ENCODE peak calls at places on chromosomes 3 and 15, in six cellular contexts. B, K, Q, C, N and H are unnamed samples.

GRCh38 chr3:32398531-32398930 is 6.9 kb downstream of the CMTM7 start:
- ATAC-seq in B (no peak), K (no peak), Q (no peak), C (no peak), N (no peak), H (no peak)

GRCh38 chr15:73330206-73331051 is 38.3 kb downstream of the HCN4 start:
- ATAC-seq in B (peak; percentile 30), K (no peak), Q (no peak), C (no peak), N (no peak), H (no peak)

GRCh38 chr15:101394056-101394630 is 95.4 kb downstream of the PCSK6 start:
- ATAC-seq in B (no peak), K (no peak), Q (no peak), C (no peak), N (no peak), H (no peak)

GRCh38 chr3:71495708-71496472 is 87.6 kb downstream of the FOXP1 start:
- ATAC-seq in B (no peak), K (peak; percentile 94), Q (no peak), C (peak; percentile 85), N (no peak), H (peak; percentile 65)

GRCh38 chr3:127448671-127449070 is 141.9 kb downstream of the TPRA1 start:
- ATAC-seq in B (no peak), K (no peak), Q (no peak), C (no peak), N (no peak), H (no peak)

GRCh38 chr3:189512039-189512438 is 119.2 kb upstream of the TP63 start:
- ATAC-seq in B (no peak), K (no peak), Q (no peak), C (no peak), N (peak; percentile 74), H (no peak)

GRCh38 chr15:58528197-58528870 is 96.5 kb downstream of the LIPC start:
- ATAC-seq in B (peak; percentile 92), K (peak; percentile 88), Q (no peak), C (no peak), N (no peak), H (peak; percentile 64)

GRCh38 chr3:147419062-147419701 is 10.0 kb downstream of the ZIC1 start:
- ATAC-seq in B (no peak), K (no peak), Q (no peak), C (peak; percentile 91), N (no peak), H (peak; percentile 10)

GRCh38 chr3:123627673-123628670 is 43.1 kb upstream of the HACD2 start:
- ATAC-seq in B (no peak), K (no peak), Q (no peak), C (peak; percentile 52), N (no peak), H (peak; percentile 68)

GRCh38 chr3:143536817-143537535 is 311.3 kb downstream of the SLC9A9 start:
- ATAC-seq in B (no peak), K (no peak), Q (no peak), C (no peak), N (peak; percentile 22), H (no peak)

GRCh38 chr15:46848704-46849103 is 868.6 kb upstream of the SEMA6D start:
- ATAC-seq in B (no peak), K (no peak), Q (peak; percentile 27), C (no peak), N (no peak), H (no peak)

GRCh38 chr3:49723631-49724551 is at the start of gene GMPPB:
- ATAC-seq in B (peak; percentile 89), K (peak; percentile 90), Q (peak; percentile 94), C (peak; percentile 95), N (peak; percentile 90), H (peak; percentile 94)
- TF ChIP-seq POLR2A in B (no peak), K (peak; percentile 39), Q (no peak), C (peak; percentile 73), N (peak; percentile 92), H (peak; percentile 76)

GRCh38 chr3:141526709-141527108 is 39.9 kb downstream of the RASA2 start:
- ATAC-seq in B (no peak), K (no peak), Q (no peak), C (no peak), N (no peak), H (no peak)
- H3K4me1 ChIP-seq in B (no peaks in the 10 kb centered on the region), K (peaks cover 34% of the 10 kb centered on the region), Q (peaks cover 17% of the 10 kb centered on the region), C (no peaks in the 10 kb centered on the region), N (no peaks in the 10 kb centered on the region), H (no peaks in the 10 kb centered on the region)

DNA sequence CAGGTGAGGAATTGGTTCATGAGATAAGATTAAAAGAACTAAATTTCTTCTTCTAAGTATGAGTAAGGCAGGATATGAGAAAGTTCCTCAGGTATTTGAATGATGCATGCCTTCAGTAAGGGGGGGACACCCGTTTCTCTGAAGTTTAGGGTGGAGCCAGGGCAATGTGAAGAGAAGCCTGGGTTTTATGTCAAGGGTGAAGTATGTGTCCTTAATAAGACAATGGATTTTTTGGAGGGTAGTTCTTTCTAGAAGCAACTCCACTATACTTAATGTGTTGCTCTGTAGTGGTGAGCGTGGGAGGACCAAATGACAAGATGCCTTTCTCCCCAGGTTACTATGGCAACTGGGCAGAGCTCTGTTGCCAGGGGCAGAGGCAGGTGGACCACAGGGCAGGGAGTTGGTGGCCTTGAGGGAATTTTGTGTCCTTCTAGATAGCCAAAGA is 44.0 kb downstream of the PHLDB2 start:
- ATAC-seq in B (no peak), K (peak; percentile 81), Q (no peak), C (no peak), N (peak; percentile 34), H (no peak)
- TF ChIP-seq EP300 in B (no peak), K (peak; percentile 14), Q (no peak), C (no peak), N (no peak), H (no peak)

GRCh38 chr3:132659370-132660055 is at the start of gene ACAD11:
- ATAC-seq in B (peak; percentile 91), K (peak; percentile 91), Q (peak; percentile 94), C (peak; percentile 81), N (peak; percentile 71), H (peak; percentile 88)
- TF ChIP-seq POLR2A in B (peak; percentile 84), K (peak; percentile 53), Q (peak; percentile 23), C (no peak), N (no peak), H (peak; percentile 32)

GRCh38 chr3:193853511-193854219 is 260.7 kb downstream of the OPA1 start:
- ATAC-seq in B (no peak), K (no peak), Q (no peak), C (peak; percentile 91), N (no peak), H (no peak)
- H3K4me1 ChIP-seq in B (peaks cover 15% of the 10 kb centered on the region), K (no peaks in the 10 kb centered on the region), Q (peaks cover 25% of the 10 kb centered on the region), C (peaks cover 11% of the 10 kb centered on the region), N (no peaks in the 10 kb centered on the region), H (peaks cover 29% of the 10 kb centered on the region)

GRCh38 chr3:46930945-46931403 is 45.6 kb downstream of the CCDC12 start:
- ATAC-seq in B (no peak), K (peak; percentile 9), Q (peak; percentile 58), C (no peak), N (peak; percentile 13), H (no peak)
- TF ChIP-seq EP300 in B (no peak), K (no peak), Q (peak; percentile 3), C (no peak), N (no peak), H (no peak)

GRCh38 chr15:68298882-68299381 is 21.4 kb downstream of the FEM1B start:
- ATAC-seq in B (peak; percentile 18), K (no peak), Q (no peak), C (no peak), N (peak; percentile 96), H (peak; percentile 75)
- TF ChIP-seq POLR2A in B (no peak), K (no peak), Q (no peak), C (no peak), N (no peak), H (no peak)

GRCh38 chr15:99324700-99325099 is 73.4 kb downstream of the LRRC28 start:
- ATAC-seq in B (no peak), K (peak; percentile 31), Q (no peak), C (no peak), N (no peak), H (no peak)
- H3K4me1 ChIP-seq in B (peaks cover 87% of the 10 kb centered on the region), K (peaks cover 79% of the 10 kb centered on the region), Q (no peaks in the 10 kb centered on the region), C (no peaks in the 10 kb centered on the region), N (no peaks in the 10 kb centered on the region), H (no peaks in the 10 kb centered on the region)